ENCODE peak calls at places on chromosome 10, in ten cellular contexts. F is SK-N-SH, B is IMR-90, L is dorsolateral prefrontal cortex, J is RWPE2, P is PC-9, G is neural progenitor cell, E is esophagus squamous epithelium, D is GM23338, R is endodermal cell. C is an unnamed sample.

GRCh38 chr10:98460837-98461499 is 14.2 kb upstream of the HPS1 start:
- DNase-seq in P (peak), E (no peak), F (peak), J (no peak), R (no peak), D (no peak), B (peak), L (no peak), G (no peak), C (peak)

GRCh38 chr10:127278001-127278400 is 81.6 kb upstream of the INSYN2A start:
- DNase-seq in J (no peak), D (no peak), P (no peak), L (no peak), E (no peak), G (no peak), B (peak), R (no peak), F (no peak), C (no peak)

GRCh38 chr10:70743879-70744278 is 41.3 kb downstream of the TBATA start:
- DNase-seq in E (no peak), P (no peak), F (no peak), D (no peak), L (no peak), B (no peak), G (no peak), R (no peak), J (peak), C (no peak)

GRCh38 chr10:61923210-61924024 is 21.9 kb downstream of the ARID5B start:
- DNase-seq in E (no peak), P (no peak), F (no peak), G (no peak), D (no peak), L (no peak), J (no peak), R (no peak), B (peak), C (no peak)

GRCh38 chr10:114400091-114400490 is 4.2 kb downstream of the AFAP1L2 start:
- DNase-seq in R (no peak), P (no peak), J (no peak), B (no peak), L (no peak), G (no peak), D (no peak), F (no peak), E (no peak), C (peak)

GRCh38 chr10:98528166-98528784 is 81.5 kb upstream of the HPS1 start:
- DNase-seq in F (no peak), E (no peak), L (no peak), J (no peak), B (peak), R (no peak), D (no peak), P (no peak), G (no peak), C (no peak)

GRCh38 chr10:121927361-121927840 is 430 bp downstream of the ATE1 start:
- DNase-seq in J (peak), R (peak), B (peak), P (peak), E (no peak), F (peak), G (peak), L (peak), D (peak), C (no peak)

GRCh38 chr10:88254091-88254490 is 329.0 kb downstream of the RNLS start:
- DNase-seq in P (peak), R (no peak), B (peak), G (no peak), J (peak), L (no peak), E (no peak), D (no peak), F (no peak), C (no peak)

GRCh38 chr10:26269754-26270153 is 53.2 kb downstream of the GAD2 start:
- DNase-seq in G (peak), J (no peak), D (peak), R (peak), E (no peak), P (no peak), B (no peak), F (peak), L (no peak), C (no peak)

GRCh38 chr10:8670461-8670860 is 616.0 kb downstream of the GATA3 start:
- DNase-seq in R (no peak), P (no peak), D (no peak), L (no peak), B (no peak), J (no peak), F (no peak), G (no peak), E (no peak), C (no peak)

GRCh38 chr10:129841590-129841989 is 122.5 kb downstream of the EBF3 start:
- DNase-seq in E (no peak), J (no peak), B (no peak), R (no peak), P (no peak), L (no peak), G (no peak), D (no peak), F (no peak), C (no peak)

GRCh38 chr10:71392292-71392691 is 4.4 kb upstream of the CDH23 start:
- DNase-seq in F (no peak), J (no peak), B (no peak), E (no peak), D (no peak), L (no peak), P (no peak), G (no peak), R (no peak), C (no peak)

GRCh38 chr10:61761825-61762217 is 99.1 kb downstream of the CABCOCO1 start:
- DNase-seq in R (no peak), P (no peak), G (no peak), D (no peak), J (no peak), L (no peak), B (no peak), F (no peak), E (no peak), C (no peak)

GRCh38 chr10:97718659-97719142 is 5.2 kb downstream of the MARVELD1 start:
- DNase-seq in J (peak), G (peak), D (peak), F (peak), R (no peak), B (no peak), E (peak), L (no peak), P (peak), C (no peak)

GRCh38 chr10:114565066-114565465 is 93.0 kb downstream of the ABLIM1 start:
- DNase-seq in F (no peak), P (no peak), B (peak), R (no peak), D (no peak), J (no peak), G (no peak), L (no peak), E (no peak), C (no peak)

GRCh38 chr10:78754269-78755074 is 314.3 kb upstream of the ZMIZ1 start:
- DNase-seq in P (no peak), E (no peak), R (peak), B (peak), J (no peak), D (peak), G (peak), F (peak), L (no peak), C (no peak)

GRCh38 chr10:102231357-102232318 is 5.5 kb downstream of the ELOVL3 start:
- DNase-seq in R (peak), B (no peak), F (peak), J (no peak), D (peak), P (peak), L (no peak), G (peak), E (no peak), C (no peak)

GRCh38 chr10:93745411-93746065 is 12.2 kb upstream of the LGI1 start:
- DNase-seq in F (no peak), R (peak), L (no peak), P (peak), B (no peak), G (peak), E (no peak), D (peak), J (no peak), C (no peak)

GRCh38 chr10:130557181-130557580 is 421.0 kb downstream of the GLRX3 start:
- DNase-seq in D (no peak), P (no peak), J (no peak), F (no peak), R (peak), B (no peak), G (no peak), E (no peak), L (no peak), C (no peak)

GRCh38 chr10:22054946-22055345 is 51.4 kb upstream of the DNAJC1 start:
- DNase-seq in R (no peak), E (no peak), L (no peak), P (no peak), F (no peak), B (no peak), G (no peak), J (no peak), D (no peak), C (no peak)

GRCh38 chr10:23834096-23834495 is 374.8 kb upstream of the KIAA1217 start:
- DNase-seq in L (no peak), F (no peak), E (no peak), G (no peak), R (no peak), P (no peak), D (no peak), B (no peak), J (no peak), C (no peak)

GRCh38 chr10:70786799-70787415 is 1.7 kb upstream of the TBATA start:
- DNase-seq in G (no peak), J (no peak), D (no peak), E (no peak), R (peak), B (peak), P (no peak), L (no peak), F (no peak), C (peak)

GRCh38 chr10:30185916-30186315 is 126.5 kb upstream of the JCAD start:
- DNase-seq in G (no peak), R (no peak), B (peak), E (no peak), P (peak), F (no peak), J (no peak), D (no peak), L (no peak), C (no peak)

GRCh38 chr10:104308439-104308903 is 29.8 kb downstream of the ITPRIP start:
- DNase-seq in E (no peak), J (no peak), B (no peak), P (no peak), F (no peak), G (no peak), D (no peak), L (no peak), R (no peak), C (no peak)

GRCh38 chr10:104309980-104310978 is 28.0 kb downstream of the ITPRIP start:
- DNase-seq in P (no peak), E (no peak), J (no peak), R (no peak), G (no peak), D (no peak), F (no peak), L (no peak), B (peak), C (peak)

GRCh38 chr10:104306897-104307296 is 31.4 kb downstream of the ITPRIP start:
- DNase-seq in J (no peak), R (no peak), E (no peak), F (peak), D (peak), L (no peak), P (no peak), B (no peak), G (peak), C (no peak)

GRCh38 chr10:104304927-104305326 is 33.3 kb downstream of the ITPRIP start:
- DNase-seq in D (no peak), P (no peak), E (no peak), R (no peak), L (no peak), G (no peak), B (peak), J (no peak), F (no peak), C (no peak)

DNA sequence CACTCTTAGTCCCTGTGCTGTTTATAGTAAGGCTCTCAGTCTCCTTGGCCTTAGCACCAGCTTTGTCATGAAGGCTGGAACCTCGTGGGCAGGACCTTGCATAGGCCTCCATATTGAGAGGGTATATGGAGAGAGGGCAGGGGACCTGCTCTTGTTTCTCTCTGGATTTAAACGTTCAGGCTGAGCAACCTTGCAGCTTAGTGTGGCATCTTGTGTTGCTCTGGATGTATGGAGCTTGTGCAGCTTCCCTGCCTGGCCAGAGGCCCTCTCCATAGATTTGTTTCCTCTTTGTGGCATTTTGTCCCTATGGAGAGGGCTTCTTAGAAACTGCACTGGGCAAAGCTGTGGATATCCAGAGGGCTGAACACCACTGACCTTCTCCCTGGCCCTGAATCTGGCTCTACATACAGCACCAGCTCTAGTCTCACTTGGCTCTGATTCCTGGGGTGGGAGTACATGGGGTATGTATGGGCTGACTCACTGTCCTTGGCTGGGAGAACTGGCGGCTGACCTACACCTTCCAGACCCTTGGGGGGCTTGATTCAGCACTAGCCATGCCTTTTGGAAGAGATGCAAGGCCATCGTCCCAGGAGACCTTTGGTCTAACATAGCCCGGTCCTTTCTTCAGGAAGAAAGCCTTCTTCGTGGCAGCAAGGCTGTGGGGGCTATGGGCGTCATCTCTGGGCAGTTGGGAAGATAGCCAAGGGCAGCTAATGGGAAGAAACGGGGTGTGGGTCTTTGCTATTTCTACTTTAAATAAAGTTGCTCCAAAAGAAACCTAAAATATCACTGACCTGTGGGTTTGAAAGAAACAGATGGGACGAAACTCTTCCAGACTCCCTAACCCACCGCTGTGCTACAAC is 30.5 kb downstream of the ITPRIP start:
- DNase-seq in R (no peak), E (no peak), B (no peak), D (no peak), L (no peak), J (no peak), G (no peak), F (no peak), P (no peak), C (no peak)
- H3K27ac ChIP-seq in R (no peak), E (no peak), B (no peak), D (no peak), L (no peak), J (no peak), G (no peak), F (peak), P (no peak), C (peak)

GRCh38 chr10:75397571-75397921 is 4.0 kb downstream of the ZNF503 start:
- DNase-seq in F (no peak), D (peak), R (no peak), E (no peak), L (no peak), J (no peak), P (no peak), B (no peak), G (peak), C (no peak)
- H3K4me3 ChIP-seq in F (no peak), D (peak), R (peak), E (peak), L (no peak), J (peak), P (peak), B (peak), G (peak), C (peak)

DNA sequence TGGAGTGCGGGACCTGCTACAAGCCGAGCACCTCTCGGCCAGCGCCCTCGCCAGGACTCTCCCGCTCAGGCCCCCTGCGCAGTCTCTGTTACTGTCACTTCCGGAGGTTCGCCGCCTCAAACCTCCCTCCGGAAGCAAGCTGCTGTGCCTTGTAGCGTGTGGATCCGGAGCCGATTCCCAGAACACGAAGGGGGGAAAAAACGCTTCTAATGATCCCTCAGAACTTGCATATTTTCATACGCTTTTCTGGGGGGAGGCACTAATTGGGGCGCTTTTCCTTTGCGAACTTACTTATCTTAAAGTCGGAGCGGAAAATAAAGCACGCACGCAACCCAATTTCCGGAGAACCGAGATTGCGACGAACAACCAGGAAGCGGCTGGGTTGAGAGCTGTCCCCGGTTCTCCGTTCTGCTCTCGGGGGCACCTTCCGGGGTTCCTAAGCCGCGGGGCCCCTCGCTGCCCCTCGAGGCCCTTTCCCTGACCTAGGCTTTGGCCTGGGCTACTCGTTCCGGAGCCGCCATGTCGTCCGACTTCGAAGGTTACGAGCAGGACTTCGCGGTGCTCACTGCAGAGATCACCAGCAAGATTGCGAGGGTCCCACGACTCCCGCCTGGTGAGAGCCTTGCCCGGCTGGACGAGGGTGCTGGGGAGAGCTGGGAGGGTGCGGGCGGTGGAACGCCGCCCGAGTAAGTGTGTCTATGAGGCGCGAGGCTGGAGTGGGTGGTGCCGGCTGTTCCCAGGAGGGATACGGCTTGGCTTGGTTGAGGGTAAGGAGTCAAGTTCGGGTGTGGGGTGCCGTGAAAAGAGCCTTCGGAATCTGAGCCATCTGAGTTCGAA is at the start of the genes VTI1A and ZDHHC6:
- DNase-seq in B (peak), D (peak), E (peak), J (peak), R (peak), F (peak), G (peak), L (peak), P (peak), C (peak)
- TF ChIP-seq CTCF in B (peak), D (no peak), E (peak), J (peak), R (peak), F (peak), G (no peak), L (no peak), P (no peak), C (no peak)

GRCh38 chr10:34314457-34314856 is 500.6 kb downstream of the PARD3 start:
- DNase-seq in R (no peak), G (no peak), J (no peak), E (no peak), F (no peak), D (no peak), L (no peak), P (no peak), B (no peak), C (no peak)

GRCh38 chr10:34316154-34316553 is 498.9 kb downstream of the PARD3 start:
- DNase-seq in D (no peak), E (no peak), L (no peak), B (no peak), G (no peak), J (no peak), F (no peak), R (no peak), P (no peak), C (no peak)

GRCh38 chr10:34320265-34320664 is 494.8 kb downstream of the PARD3 start:
- DNase-seq in B (no peak), F (peak), G (no peak), P (no peak), J (no peak), D (no peak), E (no peak), L (no peak), R (no peak), C (no peak)

GRCh38 chr10:34323197-34323596 is 491.9 kb downstream of the PARD3 start:
- DNase-seq in F (no peak), G (no peak), R (no peak), B (peak), D (no peak), L (no peak), J (no peak), P (no peak), E (no peak), C (no peak)

GRCh38 chr10:34319197-34319846 is 495.8 kb downstream of the PARD3 start:
- DNase-seq in J (peak), B (peak), P (peak), G (no peak), L (no peak), F (peak), E (no peak), R (no peak), D (no peak), C (no peak)
- H3K27ac ChIP-seq in J (peak), B (peak), P (peak), G (no peak), L (no peak), F (peak), E (peak), R (no peak), D (no peak), C (no peak)

DNA sequence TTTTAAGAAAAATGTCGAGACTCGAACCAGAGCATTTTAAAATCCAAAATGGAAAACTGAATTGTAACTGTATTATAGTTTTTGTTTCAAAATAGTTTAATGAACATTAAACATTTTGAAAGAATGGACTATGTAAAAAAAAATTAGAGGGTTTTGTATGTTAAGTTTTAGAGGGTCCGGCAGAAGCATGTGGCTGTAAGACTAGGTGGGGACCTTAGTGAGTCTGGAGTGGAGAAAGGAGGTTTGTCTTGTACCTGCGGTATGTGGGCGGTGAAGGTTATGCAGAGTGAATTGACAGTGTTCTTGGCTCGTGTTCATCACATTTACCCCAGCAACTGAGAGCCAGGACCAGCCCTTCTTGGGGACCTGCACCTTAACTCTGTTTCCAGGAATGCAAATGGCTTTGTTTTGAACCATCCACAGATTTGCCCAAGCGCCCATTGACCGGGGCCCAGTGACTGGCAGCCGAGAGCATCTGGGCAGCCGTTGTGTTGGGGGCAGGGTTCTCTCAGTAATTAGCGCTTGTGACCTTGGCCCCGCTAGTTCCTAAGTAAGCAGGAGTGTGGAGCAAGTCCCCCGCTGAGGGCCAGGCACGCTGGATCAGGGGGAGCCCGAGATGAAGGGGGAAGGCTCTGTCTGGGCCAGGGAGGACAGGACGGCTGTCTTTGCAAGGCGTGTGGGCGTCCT is 1.4 kb upstream of the KLF6 start:
- DNase-seq in D (peak), E (no peak), J (no peak), L (no peak), P (no peak), F (no peak), B (peak), G (peak), R (peak), C (no peak)
- H3K4me3 ChIP-seq in D (peak), E (peak), J (peak), L (peak), P (peak), F (no peak), B (no peak), G (peak), R (peak), C (peak)

GRCh38 chr10:34260904-34261303 is 554.2 kb downstream of the PARD3 start:
- DNase-seq in G (no peak), J (no peak), B (no peak), R (no peak), P (no peak), F (no peak), E (no peak), D (no peak), L (no peak), C (no peak)

DNA sequence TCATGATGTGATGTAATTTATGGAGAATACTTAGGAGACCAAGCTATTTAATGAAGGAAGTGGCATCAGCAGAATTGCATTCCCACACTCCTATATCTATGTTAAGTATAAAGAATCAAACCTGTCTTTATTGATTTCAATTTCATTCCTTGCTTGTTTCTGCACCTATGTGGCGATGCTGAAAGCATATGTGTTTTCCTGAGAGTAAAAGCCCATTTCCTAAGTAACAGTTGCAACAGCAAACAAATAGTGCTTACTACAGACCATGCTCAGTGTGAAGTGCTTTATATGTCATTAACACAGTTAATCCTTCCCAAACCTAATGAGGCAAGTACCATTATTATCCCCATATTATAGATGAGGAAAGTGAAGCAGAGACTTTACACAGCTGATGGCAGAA is 552.1 kb downstream of the PARD3 start:
- DNase-seq in L (no peak), R (no peak), B (no peak), J (no peak), E (no peak), D (peak), P (no peak), G (no peak), F (no peak), C (no peak)
- TF ChIP-seq CTCF in L (no peak), R (peak), B (no peak), J (no peak), E (no peak), D (peak), P (no peak), G (no peak), F (peak), C (no peak)